ENCODE peak calls at places on chromosomes 2 and 18, in four cellular contexts. L, K, T and U are unnamed samples.

GRCh38 chr18:59091204-59091603 is 48.5 kb upstream of the SEC11C start:
- DNase-seq in T (no peak), L (no peak), K (no peak), U (no peak)

GRCh38 chr2:28172114-28172898 is 220.4 kb upstream of the FOSL2 start:
- DNase-seq in L (peak; percentile 32), T (no peak), K (no peak), U (no peak)

GRCh38 chr2:128690431-128690830 is 371.8 kb upstream of the HS6ST1 start:
- DNase-seq in K (peak; percentile 81), L (no peak), T (no peak), U (no peak)

GRCh38 chr2:165793161-165793778 is 777 bp downstream of the GALNT3 start:
- DNase-seq in K (no peak), L (no peak), T (peak; percentile 26), U (peak; percentile 40)

GRCh38 chr18:3104190-3105054 is 91.5 kb upstream of the LPIN2 start:
- DNase-seq in K (no peak), T (no peak), L (no peak), U (no peak)

GRCh38 chr2:11103984-11104793 is 51.1 kb upstream of the SLC66A3 start:
- DNase-seq in L (no peak), T (no peak), K (no peak), U (no peak)

GRCh38 chr2:215796160-215796559 is 217.2 kb downstream of the MREG start:
- DNase-seq in T (no peak), L (no peak), K (no peak), U (no peak)

GRCh38 chr2:10935953-10936942 is 24.5 kb downstream of the KCNF1 start:
- DNase-seq in K (peak; percentile 29), L (peak; percentile 98), T (no peak), U (peak; percentile 35)

GRCh38 chr2:157229572-157229971 is 27.9 kb upstream of the GALNT5 start:
- DNase-seq in T (no peak), K (no peak), L (no peak), U (no peak)

GRCh38 chr2:27509326-27509725 is 12.7 kb downstream of the GCKR start:
- DNase-seq in T (no peak), K (no peak), L (no peak), U (no peak)

GRCh38 chr2:101160454-101160853 is 9.3 kb upstream of the TBC1D8 start:
- DNase-seq in L (no peak), T (no peak), K (no peak), U (no peak)

GRCh38 chr2:145595296-145595695 is 1075.4 kb upstream of the ZEB2 start:
- DNase-seq in K (no peak), T (no peak), L (no peak), U (no peak)

GRCh38 chr2:213224366-213224765 is 59.9 kb upstream of the SPAG16 start:
- DNase-seq in K (no peak), L (no peak), T (no peak), U (no peak)

GRCh38 chr18:58529714-58530354 is 99.1 kb downstream of the ALPK2 start:
- DNase-seq in T (peak; percentile 82), L (peak; percentile 69), K (peak; percentile 50), U (peak; percentile 65)

GRCh38 chr18:36128907-36129299 is 237 bp downstream of the SLC39A6 start:
- DNase-seq in T (peak; percentile 45), L (no peak), K (no peak), U (no peak)

GRCh38 chr2:239306274-239307220 is 94.3 kb downstream of the HDAC4 start:
- DNase-seq in T (no peak), L (no peak), K (no peak), U (no peak)

GRCh38 chr2:238599549-238600505 is 173.1 kb downstream of the ASB1 start:
- DNase-seq in T (no peak), L (no peak), K (no peak), U (no peak)

GRCh38 chr18:12325726-12326245 is 17.7 kb downstream of the TUBB6 start:
- DNase-seq in K (no peak), L (no peak), T (no peak), U (no peak)

GRCh38 chr18:8252371-8252770 is 356.9 kb upstream of the RAB12 start:
- DNase-seq in L (no peak), T (no peak), K (no peak), U (no peak)

GRCh38 chr2:207782238-207783030 is 12.7 kb upstream of the FZD5 start:
- DNase-seq in T (no peak), L (peak; percentile 92), K (no peak), U (no peak)

GRCh38 chr18:79786781-79787526 is 10.8 kb upstream of the KCNG2 start:
- DNase-seq in K (no peak), L (no peak), T (no peak), U (no peak)

GRCh38 chr18:9280854-9281253 is 53.7 kb upstream of the TWSG1 start:
- DNase-seq in K (no peak), T (no peak), L (no peak), U (peak; percentile 18)

GRCh38 chr2:170324640-170325046 is 146.7 kb downstream of the MYO3B start:
- DNase-seq in L (peak; percentile 51), K (peak; percentile 51), T (peak; percentile 74), U (peak; percentile 65)

GRCh38 chr18:23067236-23067635 is 68.0 kb upstream of the CABLES1 start:
- DNase-seq in T (no peak), K (no peak), L (peak; percentile 12), U (no peak)

GRCh38 chr18:10169064-10169562 is 255.3 kb downstream of the VAPA start:
- DNase-seq in K (no peak), T (no peak), L (no peak), U (no peak)

GRCh38 chr2:239392688-239393400 is 8.0 kb downstream of the HDAC4 start:
- DNase-seq in K (no peak), T (no peak), L (no peak), U (no peak)

GRCh38 chr2:131004446-131005209 is 88.6 kb downstream of the FAM168B start:
- DNase-seq in K (no peak), L (no peak), T (no peak), U (no peak)

GRCh38 chr18:33751613-33752221 is 173.7 kb downstream of the ASXL3 start:
- DNase-seq in K (no peak), T (no peak), L (no peak), U (no peak)

GRCh38 chr2:159939946-159940345 is 122.5 kb downstream of the PLA2R1 start:
- DNase-seq in K (no peak), T (no peak), L (peak; percentile 25), U (peak; percentile 16)

GRCh38 chr2:8342407-8342806 is 339.4 kb upstream of the ID2 start:
- DNase-seq in K (no peak), L (no peak), T (no peak), U (no peak)

GRCh38 chr18:49988733-49989132 is 175.4 kb upstream of the ACAA2 start:
- DNase-seq in T (no peak), K (no peak), L (no peak), U (no peak)

GRCh38 chr18:63963610-63964256 is 6.1 kb upstream of the SERPINB8 start:
- DNase-seq in L (peak; percentile 55), K (no peak), T (peak; percentile 46), U (peak; percentile 13)

GRCh38 chr2:225694664-225695063 is 295.2 kb downstream of the NYAP2 start:
- DNase-seq in K (no peak), L (no peak), T (no peak), U (no peak)

GRCh38 chr18:62702259-62702658 is 13.1 kb upstream of the PHLPP1 start:
- DNase-seq in T (no peak), L (no peak), K (no peak), U (no peak)

GRCh38 chr2:208064220-208064951 is 39.1 kb upstream of the PLEKHM3 start:
- DNase-seq in L (peak; percentile 15), T (no peak), K (peak; percentile 40), U (no peak)

GRCh38 chr18:26821181-26821580 is 44.3 kb downstream of the AQP4 start:
- DNase-seq in K (no peak), T (no peak), L (peak; percentile 10), U (no peak)

GRCh38 chr18:47260138-47260923 is 8.9 kb upstream of the SKOR2 start:
- DNase-seq in K (peak; percentile 47), L (peak; percentile 5), T (peak; percentile 93), U (peak; percentile 60)

GRCh38 chr2:121173112-121173511 is 111.9 kb downstream of the TFCP2L1 start:
- DNase-seq in L (no peak), K (no peak), T (no peak), U (no peak)

DNA sequence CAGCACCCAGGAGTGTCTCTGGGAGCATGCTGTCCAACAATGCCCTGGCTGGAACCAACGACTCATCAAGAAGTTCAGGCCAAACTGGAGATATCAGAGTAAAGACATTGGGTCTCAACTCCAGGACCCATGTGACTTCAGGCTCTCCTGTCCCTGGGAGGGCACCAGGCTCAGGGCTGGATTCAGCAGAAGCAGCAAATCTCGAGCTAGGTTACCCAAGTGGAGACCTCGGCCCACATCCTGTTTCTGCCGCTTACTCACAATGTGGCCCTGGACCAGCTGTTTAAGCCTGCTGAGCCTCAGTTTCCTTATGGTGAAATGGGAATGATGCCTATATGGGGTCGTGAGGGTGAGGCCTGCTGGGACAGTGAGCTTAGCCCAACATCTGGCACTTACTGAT is 9.3 kb upstream of the OTOF start:
- DNase-seq in L (no peak), T (no peak), K (no peak), U (no peak)
- TF ChIP-seq ELF4 in L (no peak), T (no peak), K (no peak), U (no peak)

GRCh38 chr2:26457695-26458364 is 20.1 kb downstream of the OTOF start:
- DNase-seq in L (no peak), K (no peak), T (no peak), U (no peak)
- TF ChIP-seq ELF4 in L (no peak), K (no peak), T (no peak), U (no peak)

GRCh38 chr2:9768388-9768787 is 74.9 kb upstream of the TAF1B start:
- DNase-seq in K (peak; percentile 57), T (peak; percentile 78), L (peak; percentile 47), U (peak; percentile 37)

GRCh38 chr2:9770006-9770307 is 73.3 kb upstream of the TAF1B start:
- DNase-seq in K (no peak), L (no peak), T (no peak), U (no peak)

GRCh38 chr2:9770308-9771100 is 72.8 kb upstream of the TAF1B start:
- DNase-seq in T (peak; percentile 77), K (peak; percentile 78), L (peak; percentile 76), U (peak; percentile 78)

GRCh38 chr2:9767656-9768281 is 75.5 kb upstream of the TAF1B start:
- DNase-seq in L (no peak), K (no peak), T (no peak), U (no peak)

GRCh38 chr2:9769171-9770005 is 73.9 kb upstream of the TAF1B start:
- DNase-seq in K (peak; percentile 89), T (peak; percentile 59), L (no peak), U (no peak)
- TF ChIP-seq ELF4 in K (no peak), T (no peak), L (no peak), U (no peak)

GRCh38 chr2:86274265-86274917 is 63.0 kb downstream of the REEP1 start:
- DNase-seq in K (no peak), L (no peak), T (no peak), U (no peak)
- TF ChIP-seq ELF4 in K (no peak), L (no peak), T (no peak), U (no peak)